ENCODE peak calls at places on chromosomes 1 and 21, in ten cellular contexts. R is AG04450, H is left ventricle myocardium inferior, B is spleen, J is fibroblast of lung, P is cardiac muscle cell, Q is ovary, A is hepatocyte, W is bronchial epithelial cell, C is astrocyte of the spinal cord. M is an unnamed sample.

GRCh38 chr1:61198554-61198953 is 116.2 kb downstream of the NFIA start:
- DNase-seq in H (no peak), B (no peak), P (no peak), A (no peak), R (no peak), J (no peak), C (no peak), W (no peak), Q (no peak), M (no peak)

GRCh38 chr21:44917446-44918106 is 3.1 kb downstream of the ITGB2 start:
- DNase-seq in W (no peak), R (no peak), P (no peak), B (no peak), H (peak), Q (no peak), C (no peak), A (no peak), J (no peak), M (no peak)

GRCh38 chr1:155944396-155944728 is 2.9 kb downstream of the RXFP4 start:
- DNase-seq in C (no peak), B (peak), H (no peak), P (no peak), A (no peak), R (no peak), Q (no peak), W (no peak), J (no peak), M (no peak)

GRCh38 chr1:41078616-41079015 is 57.1 kb upstream of the SLFNL1 start:
- DNase-seq in C (no peak), Q (no peak), W (no peak), J (no peak), A (no peak), H (no peak), R (no peak), B (no peak), P (no peak), M (no peak)

GRCh38 chr1:41482001-41482765 is 2.3 kb downstream of the EDN2 start:
- DNase-seq in H (no peak), W (peak), R (no peak), C (no peak), A (no peak), P (no peak), J (peak), B (peak), Q (no peak), M (no peak)

GRCh38 chr1:24966724-24967346 is 36.8 kb upstream of the RUNX3 start:
- DNase-seq in H (no peak), P (no peak), W (peak), C (peak), Q (no peak), A (peak), J (peak), R (peak), B (peak), M (peak)

GRCh38 chr1:57115030-57115614 is 149.3 kb upstream of the C8B start:
- DNase-seq in B (no peak), A (no peak), P (peak), W (no peak), Q (no peak), R (no peak), C (no peak), J (no peak), H (no peak), M (no peak)

GRCh38 chr1:206556047-206556747 is 48.9 kb downstream of the RASSF5 start:
- DNase-seq in Q (no peak), C (no peak), R (no peak), H (no peak), B (no peak), A (no peak), P (no peak), W (peak), J (no peak), M (no peak)

GRCh38 chr1:201790261-201790660 is 38.7 kb upstream of the IPO9 start:
- DNase-seq in P (no peak), B (no peak), C (peak), J (peak), Q (peak), R (no peak), W (peak), H (no peak), A (no peak), M (peak)

GRCh38 chr1:53068314-53069084 is 6.5 kb downstream of the PODN start:
- DNase-seq in A (no peak), P (no peak), J (no peak), C (no peak), H (peak), W (no peak), Q (peak), R (no peak), B (no peak), M (no peak)

GRCh38 chr21:29626787-29627470 is 312.9 kb downstream of the GRIK1 start:
- DNase-seq in W (no peak), A (no peak), R (no peak), B (no peak), P (no peak), C (no peak), J (peak), H (no peak), Q (no peak), M (no peak)

GRCh38 chr1:38013027-38013588 is 574 bp downstream of the UTP11 start:
- DNase-seq in P (no peak), B (no peak), W (peak), C (peak), Q (peak), H (no peak), A (peak), R (no peak), J (peak), M (peak)

GRCh38 chr1:200231787-200232222 is 178.0 kb downstream of the ZNF281 start:
- DNase-seq in A (no peak), Q (no peak), R (no peak), W (peak), H (no peak), B (no peak), J (peak), P (no peak), C (peak), M (peak)

GRCh38 chr1:6704746-6705145 is 3.1 kb upstream of the DNAJC11 start:
- DNase-seq in P (no peak), W (no peak), B (no peak), H (no peak), J (no peak), R (no peak), C (no peak), Q (no peak), A (no peak), M (no peak)

GRCh38 chr1:244049969-244050834 is 881 bp upstream of the ZBTB18 start:
- DNase-seq in C (no peak), A (peak), H (no peak), Q (no peak), W (no peak), P (peak), J (no peak), B (peak), R (no peak), M (peak)

GRCh38 chr1:28392027-28392652 is 22.6 kb downstream of the PHACTR4 start:
- DNase-seq in B (no peak), J (peak), A (peak), R (peak), P (no peak), C (peak), Q (no peak), H (no peak), W (peak), M (peak)

GRCh38 chr1:185439727-185440415 is 122.8 kb upstream of the IVNS1ABP start:
- DNase-seq in A (peak), P (peak), B (no peak), J (peak), C (peak), W (peak), R (peak), Q (no peak), H (no peak), M (peak)

GRCh38 chr1:42756956-42757891 is 9.6 kb downstream of the P3H1 start:
- DNase-seq in Q (no peak), J (peak), A (peak), W (peak), C (peak), H (no peak), P (peak), R (peak), B (no peak), M (peak)

GRCh38 chr1:171802207-171802606 is 20.7 kb downstream of the METTL13 start:
- DNase-seq in W (no peak), P (no peak), Q (no peak), R (no peak), B (no peak), A (no peak), H (no peak), J (no peak), C (no peak), M (no peak)

GRCh38 chr1:171803461-171804022 is 22.1 kb downstream of the METTL13 start:
- DNase-seq in J (no peak), W (no peak), R (no peak), C (no peak), A (no peak), H (no peak), B (peak), Q (no peak), P (no peak), M (no peak)

GRCh38 chr1:171807547-171807946 is 26.1 kb downstream of the METTL13 start:
- DNase-seq in A (no peak), P (no peak), R (no peak), J (no peak), H (no peak), B (no peak), C (no peak), Q (no peak), W (no peak), M (no peak)

GRCh38 chr1:171803056-171803455 is 21.6 kb downstream of the METTL13 start:
- DNase-seq in C (no peak), P (no peak), H (no peak), B (no peak), W (no peak), Q (no peak), R (peak), J (no peak), A (no peak), M (peak)

DNA sequence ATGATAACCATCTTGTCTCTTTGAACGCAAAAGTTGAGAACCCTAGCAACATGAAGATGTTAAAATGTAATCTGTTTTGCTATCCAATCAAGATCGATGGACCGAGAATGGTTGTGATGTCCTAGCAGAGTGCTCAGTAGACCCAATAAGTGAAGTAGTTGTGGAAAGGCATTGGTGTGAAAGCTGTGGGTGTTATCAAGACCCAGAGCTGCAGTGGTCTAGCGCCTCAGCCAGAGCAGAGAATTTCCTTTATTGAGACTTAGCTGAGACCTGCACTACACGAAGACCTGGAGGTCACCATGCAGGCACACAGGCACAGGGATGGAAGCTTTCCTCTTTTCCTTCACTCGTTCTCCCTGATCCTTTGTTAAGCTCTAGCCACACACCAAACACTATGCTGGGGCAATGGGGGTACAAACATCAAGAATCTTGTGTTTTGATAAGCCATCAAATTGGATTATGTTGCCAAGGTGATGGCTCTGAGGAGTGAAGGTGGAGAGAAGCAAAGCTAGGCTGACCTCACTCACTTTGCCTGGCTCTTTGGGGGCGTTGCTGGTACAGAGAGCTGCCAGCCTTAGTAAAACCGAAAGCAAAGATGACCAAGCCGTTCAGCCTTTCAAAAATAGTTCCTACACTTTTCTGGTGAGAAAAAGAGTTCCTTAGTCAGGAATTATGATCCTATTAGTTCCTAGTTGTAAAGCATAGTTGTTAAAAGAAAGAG is 24.1 kb downstream of the METTL13 start:
- DNase-seq in R (no peak), A (no peak), B (no peak), W (no peak), C (no peak), Q (no peak), P (no peak), H (no peak), J (no peak), M (no peak)
- H3K4me3 ChIP-seq in R (no peak), A (no peak), B (no peak), W (no peak), C (no peak), Q (no peak), P (no peak), H (peak), J (no peak), M (no peak)

DNA sequence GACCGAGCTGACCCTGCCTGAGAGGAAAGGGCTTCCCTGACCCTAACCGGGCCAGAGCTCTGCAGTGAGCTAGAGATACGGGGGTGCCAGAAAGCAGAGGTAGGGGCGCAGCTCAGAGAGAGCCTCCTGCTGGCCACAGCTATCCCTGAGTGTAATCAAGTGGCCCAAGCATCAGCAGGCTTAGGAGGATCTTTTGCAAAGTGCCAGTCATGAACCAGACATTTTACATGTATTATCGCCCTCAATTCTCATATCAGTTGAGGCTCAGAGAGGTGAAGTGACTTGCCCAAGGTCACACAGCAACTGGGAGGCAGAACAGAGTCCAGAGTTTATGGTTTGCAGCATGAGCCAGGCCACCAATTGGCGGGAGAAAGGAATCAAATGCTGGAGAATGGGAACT is 7.0 kb upstream of the ID3 start:
- DNase-seq in W (no peak), P (no peak), H (no peak), C (no peak), A (no peak), B (no peak), J (no peak), R (no peak), Q (no peak), M (no peak)
- TF ChIP-seq CTCF in W (peak), P (peak), H (no peak), C (peak), A (peak), B (no peak), J (no peak), R (peak), Q (no peak), M (peak)

GRCh38 chr1:234433563-234434285 is 45.3 kb downstream of the TARBP1 start:
- DNase-seq in J (peak), Q (no peak), B (no peak), P (no peak), C (peak), A (no peak), H (no peak), W (peak), R (peak), M (peak)
- H3K4me3 ChIP-seq in J (no peak), Q (no peak), B (no peak), P (no peak), C (no peak), A (no peak), H (no peak), W (no peak), R (no peak), M (no peak)

GRCh38 chr1:32825181-32825580 is 7.7 kb downstream of the S100PBP start:
- DNase-seq in A (no peak), W (no peak), H (no peak), P (no peak), Q (no peak), R (no peak), B (no peak), C (no peak), J (no peak), M (no peak)

GRCh38 chr1:32830092-32830852 is 12.8 kb downstream of the S100PBP start:
- DNase-seq in A (no peak), C (no peak), W (no peak), R (no peak), Q (no peak), H (no peak), B (no peak), J (no peak), P (peak), M (no peak)

GRCh38 chr1:32831878-32832277 is 14.4 kb downstream of the S100PBP start:
- DNase-seq in J (no peak), A (no peak), R (no peak), H (no peak), P (no peak), Q (no peak), B (no peak), W (no peak), C (no peak), M (no peak)

DNA sequence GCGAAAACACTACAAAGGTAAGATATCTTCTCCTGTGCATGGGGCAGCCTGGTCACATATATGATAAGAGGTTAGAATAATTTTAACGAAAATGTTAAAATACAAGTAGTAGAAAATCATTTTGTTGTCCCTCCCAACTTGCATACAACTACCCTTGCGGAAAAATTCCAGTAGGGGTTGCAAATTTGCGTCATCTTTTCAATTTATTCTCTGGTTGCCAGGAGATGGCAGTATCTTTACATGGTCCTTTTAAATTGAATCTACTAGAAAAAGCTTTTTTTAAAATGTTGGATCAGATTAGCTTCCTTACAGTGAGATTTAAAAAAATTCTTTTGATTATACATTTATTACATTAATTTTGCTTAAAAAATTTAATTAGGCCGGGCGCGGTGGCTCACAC is 10.9 kb downstream of the S100PBP start:
- DNase-seq in R (no peak), H (no peak), B (no peak), Q (no peak), W (no peak), A (peak), P (no peak), J (peak), C (peak), M (no peak)
- TF ChIP-seq CTCF in R (peak), H (peak), B (no peak), Q (no peak), W (no peak), A (peak), P (peak), J (no peak), C (peak), M (no peak)

GRCh38 chr21:34887729-34888568 is 161.2 kb downstream of the RUNX1 start:
- DNase-seq in H (peak), R (peak), Q (peak), C (peak), W (peak), P (peak), J (peak), B (peak), A (peak), M (peak)

GRCh38 chr21:34885636-34886553 is 163.2 kb downstream of the RUNX1 start:
- DNase-seq in P (no peak), C (peak), H (no peak), R (no peak), A (peak), B (no peak), W (no peak), J (no peak), Q (peak), M (no peak)

GRCh38 chr21:34888569-34889286 is 160.4 kb downstream of the RUNX1 start:
- DNase-seq in P (peak), A (peak), B (peak), R (peak), J (peak), W (peak), C (peak), H (peak), Q (peak), M (peak)

GRCh38 chr21:34885125-34885524 is 164.0 kb downstream of the RUNX1 start:
- DNase-seq in W (no peak), A (no peak), Q (no peak), R (no peak), J (no peak), H (no peak), C (peak), P (no peak), B (no peak), M (no peak)

DNA sequence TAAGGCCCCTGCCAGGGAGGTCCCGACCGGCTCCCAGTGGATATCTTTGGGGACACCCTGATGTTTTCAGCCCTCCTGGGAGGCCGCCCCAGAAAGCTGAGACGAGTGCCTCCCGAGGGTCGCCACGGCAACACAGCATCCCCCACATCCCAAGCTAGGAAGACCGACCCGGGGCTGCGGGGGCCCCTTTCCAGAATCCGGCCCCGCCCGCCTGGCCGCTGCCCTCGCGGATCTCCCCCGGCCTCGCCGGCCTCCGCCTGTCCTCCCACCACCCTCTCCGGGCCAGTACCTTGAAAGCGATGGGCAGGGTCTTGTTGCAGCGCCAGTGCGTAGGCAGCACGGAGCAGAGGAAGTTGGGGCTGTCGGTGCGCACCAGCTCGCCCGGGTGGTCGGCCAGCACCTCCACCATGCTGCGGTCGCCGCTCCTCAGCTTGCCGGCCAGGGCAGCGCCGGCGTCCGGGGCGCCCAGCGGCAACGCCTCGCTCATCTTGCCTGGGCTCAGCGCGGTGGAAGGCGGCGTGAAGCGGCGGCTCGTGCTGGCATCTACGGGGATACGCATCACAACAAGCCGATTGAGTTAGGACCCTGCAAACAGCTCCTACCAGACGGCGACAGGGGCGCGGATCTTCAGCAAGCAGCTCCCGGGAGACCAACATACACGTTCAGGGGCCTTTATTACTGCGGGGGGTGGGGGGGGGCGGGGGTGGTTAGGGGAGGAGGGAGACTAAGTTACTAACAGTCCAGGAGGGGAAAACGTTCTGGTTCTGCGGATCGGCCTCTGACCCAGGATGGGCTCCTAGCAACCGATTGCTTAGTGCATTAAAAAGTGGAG is 162.3 kb downstream of the RUNX1 start:
- DNase-seq in A (peak), P (peak), J (no peak), H (peak), W (no peak), C (peak), B (peak), Q (peak), R (no peak), M (peak)
- H3K4me3 ChIP-seq in A (peak), P (peak), J (peak), H (peak), W (peak), C (peak), B (peak), Q (peak), R (peak), M (peak)

GRCh38 chr1:163406787-163407186 is 85.0 kb downstream of the NUF2 start:
- DNase-seq in A (no peak), W (no peak), C (no peak), P (no peak), Q (no peak), H (no peak), R (no peak), B (no peak), J (no peak), M (peak)
- TF ChIP-seq CTCF in A (no peak), W (no peak), C (no peak), P (no peak), Q (no peak), H (no peak), R (no peak), B (no peak), J (no peak), M (no peak)

DNA sequence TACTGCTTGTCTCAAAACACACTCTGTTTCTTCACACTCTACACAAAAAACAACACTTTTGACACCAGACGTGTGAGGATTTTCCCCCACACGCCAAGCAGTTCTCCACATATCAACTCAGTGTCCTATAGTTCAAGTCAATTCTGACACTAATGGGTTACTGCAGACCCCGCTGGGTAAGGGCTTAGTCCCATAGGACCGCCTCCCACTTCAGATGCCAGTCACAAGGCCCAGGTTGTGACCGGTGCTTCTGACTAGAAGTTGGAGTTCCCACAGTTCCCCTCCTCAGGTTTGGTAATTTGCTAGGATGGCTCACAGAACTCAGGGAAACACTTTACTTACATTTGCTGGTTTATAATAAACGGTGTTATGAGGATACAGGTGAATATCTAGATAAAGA is 19.9 kb downstream of the VPS13D start:
- DNase-seq in B (no peak), P (peak), R (no peak), Q (no peak), C (no peak), W (no peak), H (no peak), J (no peak), A (no peak), M (no peak)
- H3K4me3 ChIP-seq in B (no peak), P (no peak), R (no peak), Q (no peak), C (no peak), W (no peak), H (no peak), J (no peak), A (no peak), M (no peak)

M was measured in foreskin fibroblast.